ENCODE peak calls at places on chromosome 22, in seven cellular contexts. X, S, E, I, W, G and R are unnamed samples.

GRCh38 chr22:31144223-31144622 is 3.9 kb upstream of the PLA2G3 start:
- DNase-seq in X (peak; percentile 55), S (no peak), E (peak; percentile 9), I (peak; percentile 59), W (no peak), G (no peak), R (no peak)

GRCh38 chr22:46627806-46628482 is 7.8 kb downstream of the GRAMD4 start:
- DNase-seq in X (no peak), S (no peak), E (no peak), I (no peak), W (no peak), G (no peak), R (no peak)

GRCh38 chr22:21760640-21761039 is 25.0 kb upstream of the YPEL1 start:
- DNase-seq in X (peak; percentile 61), S (no peak), E (peak; percentile 69), I (peak; percentile 52), W (peak; percentile 55), G (no peak), R (no peak)

GRCh38 chr22:39348909-39349505 is 784 bp upstream of the SYNGR1 start:
- DNase-seq in X (no peak), S (peak; percentile 37), E (no peak), I (no peak), W (no peak), G (no peak), R (no peak)

GRCh38 chr22:48724899-48725298 is 1102.8 kb downstream of the BRD1 start:
- DNase-seq in X (no peak), S (no peak), E (no peak), I (no peak), W (no peak), G (no peak), R (no peak)

GRCh38 chr22:21064917-21065864 is 19.4 kb downstream of the LRRC74B start:
- DNase-seq in X (no peak), S (no peak), E (no peak), I (no peak), W (no peak), G (no peak), R (no peak)

GRCh38 chr22:34798605-34799004 is 267.4 kb upstream of the ISX start:
- DNase-seq in X (no peak), S (no peak), E (no peak), I (no peak), W (peak; percentile 65), G (no peak), R (no peak)

GRCh38 chr22:46241397-46242007 is 8.6 kb downstream of the CDPF1 start:
- DNase-seq in X (no peak), S (no peak), E (no peak), I (no peak), W (no peak), G (no peak), R (no peak)

GRCh38 chr22:24871611-24872205 is 65.7 kb downstream of the SGSM1 start:
- DNase-seq in X (no peak), S (no peak), E (no peak), I (no peak), W (no peak), G (no peak), R (no peak)

GRCh38 chr22:31332010-31332409 is 14.1 kb downstream of the PATZ1 start:
- DNase-seq in X (no peak), S (no peak), E (no peak), I (no peak), W (no peak), G (no peak), R (no peak)

GRCh38 chr22:38543822-38544221 is 26.2 kb downstream of the DMC1 start:
- DNase-seq in X (no peak), S (no peak), E (no peak), I (no peak), W (no peak), G (peak; percentile 11), R (no peak)

GRCh38 chr22:49765951-49766350 is 61.7 kb downstream of the BRD1 start:
- DNase-seq in X (no peak), S (no peak), E (no peak), I (no peak), W (no peak), G (no peak), R (no peak)

GRCh38 chr22:48866906-48867597 is 960.6 kb downstream of the BRD1 start:
- DNase-seq in X (no peak), S (no peak), E (no peak), I (no peak), W (no peak), G (no peak), R (no peak)

GRCh38 chr22:23155831-23156230 is 10.6 kb downstream of the RAB36 start:
- DNase-seq in X (no peak), S (no peak), E (no peak), I (no peak), W (no peak), G (no peak), R (no peak)

GRCh38 chr22:32328306-32329201 is 29.1 kb upstream of the RFPL3 start:
- DNase-seq in X (no peak), S (no peak), E (no peak), I (no peak), W (no peak), G (no peak), R (no peak)

GRCh38 chr22:19524170-19525115 is at the start of gene CLDN5:
- DNase-seq in X (peak; percentile 43), S (no peak), E (peak; percentile 11), I (no peak), W (no peak), G (no peak), R (no peak)

GRCh38 chr22:39241632-39242388 is 3.0 kb downstream of the PDGFB start:
- DNase-seq in X (no peak), S (no peak), E (peak; percentile 24), I (no peak), W (no peak), G (no peak), R (peak; percentile 67)

GRCh38 chr22:21643533-21644357 is 1.6 kb downstream of the SDF2L1 start:
- DNase-seq in X (no peak), S (no peak), E (no peak), I (no peak), W (no peak), G (peak; percentile 45), R (no peak)